ENCODE peak calls at places on chromosomes 13 and 19, in eight cellular contexts. X is choroid plexus epithelial cell; I is T-helper 22 cell; W is NCI-H1436 treated with DMSO at 0.1 percent for 48 hours; E is NCI-H1092; Z is neural crest cell; Q is stimulated activated CD8-positive, alpha-beta memory T cell treated with anti-CD3 and anti-CD28 coated beads, Interleukin-15, amount 100 ng/mL, for 4 hours; M is AG08396. F is an unnamed sample.

GRCh38 chr19:55383789-55384575 is at the start of gene TMEM238:
- DNase-seq in X (peak), I (peak), W (no peak), E (peak), Z (no peak), Q (no peak), M (peak), F (no peak)

GRCh38 chr13:40017662-40018262 is 362.3 kb downstream of the COG6 start:
- DNase-seq in X (no peak), I (no peak), W (no peak), E (no peak), Z (no peak), Q (no peak), M (no peak), F (no peak)

GRCh38 chr19:11495481-11495880 is 10.2 kb downstream of the ZNF653 start:
- DNase-seq in X (no peak), I (no peak), W (no peak), E (no peak), Z (no peak), Q (no peak), M (no peak), F (no peak)

GRCh38 chr13:75549262-75550158 is at the start of gene UCHL3:
- DNase-seq in X (peak), I (peak), W (peak), E (peak), Z (peak), Q (peak), M (peak), F (peak)

GRCh38 chr13:108944760-108945159 is 315.3 kb downstream of the MYO16 start:
- DNase-seq in X (peak), I (no peak), W (no peak), E (no peak), Z (no peak), Q (no peak), M (no peak), F (no peak)

GRCh38 chr13:87887459-87888123 is 216.4 kb downstream of the SLITRK5 start:
- DNase-seq in X (no peak), I (no peak), W (no peak), E (no peak), Z (no peak), Q (no peak), M (no peak), F (peak)

GRCh38 chr19:35899547-35900214 is 659 bp downstream of the NFKBID start:
- DNase-seq in X (peak), I (peak), W (peak), E (no peak), Z (peak), Q (peak), M (peak), F (peak)

GRCh38 chr13:68715651-68716050 is 1392.0 kb upstream of the ATXN8OS start:
- DNase-seq in X (no peak), I (no peak), W (no peak), E (no peak), Z (no peak), Q (no peak), M (no peak), F (no peak)

GRCh38 chr13:50320297-50320862 is 305.1 kb downstream of the KCNRG start:
- DNase-seq in X (peak), I (no peak), W (no peak), E (no peak), Z (no peak), Q (no peak), M (no peak), F (no peak)

F was measured in NCI-H187 treated with DMSO at 0.1 percent for 48 hours.